ENCODE peak calls at places on chromosomes 16 and 17, in seven cellular contexts. L is pancreas; W is A673; Z is OCI-LY7; D is CD4-positive, alpha-beta T cell; V is kidney; X is cardiac muscle cell. O is an unnamed sample. For H3K9me3, the result is how much of the 10 kb centered on the place peaks cover.

GRCh38 chr17:49343273-49343672 is 18.8 kb downstream of the ZNF652 start:
- DNase-seq in L (no peak), W (peak), Z (peak), D (no peak), V (no peak), X (no peak), O (no peak)

GRCh38 chr16:5025171-5025632 is 8.5 kb downstream of the NAGPA start:
- DNase-seq in L (peak), W (peak), Z (peak), D (no peak), V (no peak), X (peak), O (peak)

GRCh38 chr17:2949469-2950044 is 113.8 kb downstream of the OR1D5 start:
- DNase-seq in L (no peak), W (no peak), Z (no peak), D (no peak), V (no peak), X (no peak), O (no peak)

GRCh38 chr16:88017551-88018101 is 66.4 kb downstream of the BANP start:
- DNase-seq in L (no peak), W (no peak), Z (no peak), D (no peak), V (no peak), X (no peak), O (no peak)

GRCh38 chr17:71530227-71530626 is 590.6 kb upstream of the SOX9 start:
- DNase-seq in L (no peak), W (no peak), Z (no peak), D (no peak), V (no peak), X (no peak), O (no peak)

GRCh38 chr17:81612172-81612571 is 24.7 kb downstream of the NPLOC4 start:
- DNase-seq in L (peak), W (no peak), Z (no peak), D (no peak), V (peak), X (peak), O (no peak)

GRCh38 chr16:74723224-74723623 is 22.6 kb upstream of the MLKL start:
- DNase-seq in L (no peak), W (no peak), Z (no peak), D (no peak), V (no peak), X (no peak), O (no peak)

GRCh38 chr16:88839026-88839529 is 17.7 kb downstream of the GALNS start:
- DNase-seq in L (peak), W (no peak), Z (no peak), D (no peak), V (no peak), X (no peak), O (no peak)

GRCh38 chr17:38925263-38925995 is at the start of gene LASP1NB:
- DNase-seq in L (no peak), W (no peak), Z (peak), D (peak), V (no peak), X (peak), O (peak)

GRCh38 chr17:17179371-17179827 is 26.7 kb downstream of the PLD6 start:
- DNase-seq in L (no peak), W (no peak), Z (no peak), D (no peak), V (no peak), X (no peak), O (no peak)

GRCh38 chr17:40035162-40035559 is 19.0 kb downstream of the MED24 start:
- DNase-seq in L (no peak), W (peak), Z (peak), D (no peak), V (no peak), X (peak), O (peak)

GRCh38 chr17:48746916-48747444 is 18.4 kb upstream of the HOXB13 start:
- DNase-seq in L (no peak), W (no peak), Z (no peak), D (no peak), V (no peak), X (no peak), O (no peak)

GRCh38 chr17:73773702-73774101 is 129.5 kb upstream of the SDK2 start:
- DNase-seq in L (no peak), W (no peak), Z (no peak), D (no peak), V (no peak), X (no peak), O (no peak)

GRCh38 chr17:55433629-55434422 is 12.2 kb upstream of the MMD start:
- DNase-seq in L (no peak), W (no peak), Z (no peak), D (no peak), V (no peak), X (no peak), O (no peak)

GRCh38 chr16:1825381-1825863 is 1.2 kb downstream of the HAGH start:
- DNase-seq in L (peak), W (no peak), Z (no peak), D (no peak), V (no peak), X (no peak), O (peak)

GRCh38 chr16:8691728-8692127 is 17.3 kb downstream of the ABAT start:
- DNase-seq in L (no peak), W (no peak), Z (no peak), D (no peak), V (no peak), X (no peak), O (no peak)

GRCh38 chr16:51938861-51939260 is 608.1 kb downstream of the TOX3 start:
- DNase-seq in L (no peak), W (no peak), Z (no peak), D (no peak), V (no peak), X (no peak), O (no peak)

GRCh38 chr16:11272921-11273720 is at the start of gene PRM3:
- DNase-seq in L (no peak), W (no peak), Z (no peak), D (no peak), V (no peak), X (no peak), O (no peak)

GRCh38 chr16:66359012-66359411 is 7.5 kb upstream of the CDH5 start:
- DNase-seq in L (no peak), W (peak), Z (no peak), D (no peak), V (no peak), X (peak), O (no peak)

GRCh38 chr16:24116989-24117388 is 139.1 kb upstream of the CACNG3 start:
- DNase-seq in L (no peak), W (peak), Z (no peak), D (no peak), V (no peak), X (peak), O (no peak)

GRCh38 chr17:79607941-79608728 is 2.7 kb downstream of the RBFOX3 start:
- DNase-seq in L (no peak), W (peak), Z (no peak), D (no peak), V (no peak), X (peak), O (peak)

GRCh38 chr17:82839617-82840292 is at the start of gene ZNF750:
- DNase-seq in L (no peak), W (no peak), Z (no peak), D (no peak), V (no peak), X (no peak), O (no peak)

GRCh38 chr17:49290690-49291326 is 60.2 kb upstream of the PHOSPHO1 start:
- DNase-seq in L (no peak), W (peak), Z (peak), D (no peak), V (no peak), X (peak), O (peak)

GRCh38 chr17:6456321-6456720 is 12.1 kb downstream of the PIMREG start:
- DNase-seq in L (no peak), W (no peak), Z (no peak), D (no peak), V (peak), X (no peak), O (no peak)

GRCh38 chr17:51036084-51036483 is 84.6 kb downstream of the SPAG9 start:
- DNase-seq in L (no peak), W (no peak), Z (no peak), D (no peak), V (no peak), X (no peak), O (no peak)

GRCh38 chr16:48184681-48185080 is 28.9 kb upstream of the ABCC12 start:
- DNase-seq in L (no peak), W (no peak), Z (no peak), D (no peak), V (no peak), X (no peak), O (no peak)

GRCh38 chr16:10871157-10871991 is 5.6 kb upstream of the CIITA start:
- DNase-seq in L (peak), W (no peak), Z (peak), D (no peak), V (peak), X (no peak), O (no peak)

DNA sequence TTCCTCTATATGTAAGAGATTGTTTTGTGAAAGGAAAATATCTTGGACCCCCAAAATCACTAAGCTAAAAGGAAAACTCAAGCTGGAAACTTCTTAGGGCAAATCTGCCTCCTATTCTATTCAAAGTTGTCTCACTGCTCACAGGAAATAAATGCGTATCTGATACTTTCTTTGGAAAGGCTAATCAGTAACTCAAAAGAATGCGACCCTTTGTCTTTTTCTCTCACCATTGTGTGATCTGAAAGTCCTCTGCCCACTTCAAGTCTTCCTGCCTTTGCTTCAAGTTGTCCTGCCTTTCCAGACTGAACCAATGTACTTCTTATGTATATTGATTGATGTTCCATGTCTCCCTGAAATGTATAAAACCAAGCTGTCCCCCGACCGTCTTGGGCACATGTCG is 157.3 kb downstream of the KIF2B start:
- DNase-seq in L (no peak), W (no peak), Z (no peak), D (no peak), V (no peak), X (no peak), O (no peak)
- H3K9me3 ChIP-seq in L (under half), W (under half), Z (under half), D (under half), V (under half), X (under half), O (under half)

GRCh38 chr17:29347831-29348281 is 42.3 kb upstream of the TAOK1 start:
- DNase-seq in L (no peak), W (peak), Z (no peak), D (no peak), V (peak), X (no peak), O (no peak)
- H3K27ac ChIP-seq in L (no peak), W (no peak), Z (no peak), D (no peak), V (no peak), X (no peak), O (no peak)

DNA sequence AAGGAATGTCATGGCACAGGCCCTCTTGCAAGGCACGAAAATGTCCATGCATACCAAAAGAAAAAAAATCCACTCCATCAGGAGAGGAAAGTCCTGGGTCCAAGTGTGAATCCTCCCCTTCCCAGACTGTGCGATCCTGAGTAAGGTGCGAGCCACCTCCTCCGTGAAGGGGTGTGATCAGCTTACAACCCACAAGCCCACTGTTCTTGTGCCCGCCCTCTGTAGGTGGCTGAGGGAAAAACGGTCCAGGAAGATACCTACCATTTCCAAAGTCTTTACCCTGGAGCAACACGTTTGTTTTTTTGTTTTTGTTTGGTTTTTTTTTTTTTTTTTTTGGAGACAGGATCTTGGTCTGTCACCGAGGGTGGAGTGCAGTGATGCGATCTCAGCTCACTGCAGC is 116.5 kb downstream of the ZNF423 start:
- DNase-seq in L (no peak), W (no peak), Z (no peak), D (no peak), V (no peak), X (peak), O (no peak)
- TF ChIP-seq CTCF in L (no peak), W (peak), Z (no peak), D (no peak), V (no peak), X (peak), O (no peak)

DNA sequence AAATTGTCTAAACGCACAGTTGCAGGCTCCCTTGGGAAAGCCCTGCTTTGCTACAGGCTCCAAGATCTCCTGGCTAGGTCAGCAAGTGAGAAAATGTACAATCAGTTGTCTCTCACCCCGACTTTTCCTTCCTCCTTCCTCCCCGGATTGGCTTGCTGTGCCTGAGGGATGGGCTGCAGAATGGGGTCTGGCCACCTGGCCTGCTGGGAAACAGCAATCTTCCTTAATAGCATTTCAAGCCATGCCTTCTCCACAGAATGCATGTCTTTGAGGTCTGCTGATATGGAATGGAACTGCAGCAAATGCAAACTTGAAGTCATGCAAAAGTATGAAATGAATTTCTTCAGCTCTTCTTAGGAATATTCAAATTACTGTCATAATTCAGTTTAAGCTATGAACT is 42.9 kb upstream of the SLFN13 start:
- DNase-seq in L (no peak), W (no peak), Z (no peak), D (no peak), V (no peak), X (no peak), O (no peak)
- H3K9me3 ChIP-seq in L (under half), W (under half), Z (under half), D (under half), V (under half), X (under half), O (under half)

O was measured in testis.